ENCODE peak calls at places on chromosomes 11 and 22, in four cellular contexts. One of them, this sample, is unnamed.

GRCh38 chr11:490186-490929 is 16.7 kb downstream of the RNH1 start:
- DNase-seq in HepG2: no peak
- DNase-seq in GM12878: no peak
- DNase-seq in K562: no peak
- DNase-seq in this sample: no peak

GRCh38 chr11:10414659-10415058 is 40.4 kb upstream of the AMPD3 start:
- DNase-seq in HepG2: no peak
- DNase-seq in K562: no peak
- DNase-seq in GM12878: no peak
- DNase-seq in this sample: no peak

GRCh38 chr22:41966607-41967240 is 2.5 kb upstream of the SEPTIN3 start:
- DNase-seq in GM12878: peak; percentile 54
- DNase-seq in K562: peak; percentile 31
- DNase-seq in HepG2: peak; percentile 52
- DNase-seq in this sample: peak; percentile 78

GRCh38 chr22:44185237-44186120 is 4.8 kb downstream of the PARVG start:
- DNase-seq in GM12878: no peak
- DNase-seq in K562: no peak
- DNase-seq in HepG2: no peak
- DNase-seq in this sample: no peak

GRCh38 chr11:44988981-44989635 is 38.4 kb upstream of the TP53I11 start:
- DNase-seq in K562: no peak
- DNase-seq in GM12878: no peak
- DNase-seq in HepG2: no peak
- DNase-seq in this sample: no peak

GRCh38 chr11:117942255-117942654 is 13.1 kb upstream of the TMPRSS13 start:
- DNase-seq in HepG2: no peak
- DNase-seq in K562: no peak
- DNase-seq in GM12878: no peak
- DNase-seq in this sample: no peak

GRCh38 chr11:122984186-122985011 is 2.8 kb upstream of the BSX start:
- DNase-seq in GM12878: no peak
- DNase-seq in HepG2: no peak
- DNase-seq in K562: no peak
- DNase-seq in this sample: no peak

GRCh38 chr22:23353696-23354095 is 173.4 kb downstream of the BCR start:
- DNase-seq in HepG2: no peak
- DNase-seq in K562: no peak
- DNase-seq in GM12878: no peak
- DNase-seq in this sample: no peak

GRCh38 chr22:26893034-26893710 is 235.8 kb downstream of the MIAT start:
- DNase-seq in HepG2: no peak
- DNase-seq in GM12878: no peak
- DNase-seq in K562: no peak
- DNase-seq in this sample: no peak

GRCh38 chr11:117690484-117691205 is 106.4 kb downstream of the DSCAML1 start:
- DNase-seq in GM12878: peak; percentile 27
- DNase-seq in HepG2: no peak
- DNase-seq in K562: no peak
- DNase-seq in this sample: no peak

GRCh38 chr11:11972148-11972547 is 36.3 kb downstream of the DKK3 start:
- DNase-seq in HepG2: no peak
- DNase-seq in GM12878: no peak
- DNase-seq in K562: no peak
- DNase-seq in this sample: no peak

GRCh38 chr11:128714881-128715280 is 21.0 kb downstream of the FLI1 start:
- DNase-seq in HepG2: no peak
- DNase-seq in GM12878: no peak
- DNase-seq in K562: no peak
- DNase-seq in this sample: no peak

GRCh38 chr11:3994030-3994640 is 100.5 kb upstream of the RRM1 start:
- DNase-seq in HepG2: peak; percentile 9
- DNase-seq in GM12878: no peak
- DNase-seq in K562: peak; percentile 27
- DNase-seq in this sample: no peak

GRCh38 chr11:82038151-82038550 is 695.5 kb downstream of the FAM181B start:
- DNase-seq in GM12878: no peak
- DNase-seq in HepG2: no peak
- DNase-seq in K562: no peak
- DNase-seq in this sample: no peak

GRCh38 chr22:39574779-39575551 is 4.4 kb downstream of the CACNA1I start:
- DNase-seq in HepG2: peak; percentile 28
- DNase-seq in GM12878: no peak
- DNase-seq in K562: peak; percentile 68
- DNase-seq in this sample: peak; percentile 78

GRCh38 chr22:36606114-36606513 is 77.1 kb upstream of the EIF3D start:
- DNase-seq in GM12878: no peak
- DNase-seq in K562: no peak
- DNase-seq in HepG2: no peak
- DNase-seq in this sample: no peak

GRCh38 chr22:28316014-28316413 is 363.6 kb downstream of the TTC28 start:
- DNase-seq in K562: peak; percentile 3
- DNase-seq in HepG2: peak; percentile 21
- DNase-seq in GM12878: no peak
- DNase-seq in this sample: no peak

GRCh38 chr22:22554324-22555284 is 4.5 kb downstream of the PRAME start:
- DNase-seq in GM12878: no peak
- DNase-seq in HepG2: no peak
- DNase-seq in K562: peak; percentile 57
- DNase-seq in this sample: no peak

GRCh38 chr11:87219266-87219665 is 181.5 kb downstream of the TMEM135 start:
- DNase-seq in K562: no peak
- DNase-seq in HepG2: no peak
- DNase-seq in GM12878: peak; percentile 28
- DNase-seq in this sample: no peak

GRCh38 chr11:110497204-110497987 is 67.6 kb downstream of the FDX1 start:
- DNase-seq in K562: no peak
- DNase-seq in GM12878: no peak
- DNase-seq in HepG2: no peak
- DNase-seq in this sample: no peak

GRCh38 chr11:61543606-61544306 is 35.2 kb downstream of the LRRC10B start:
- DNase-seq in K562: no peak
- DNase-seq in GM12878: no peak
- DNase-seq in HepG2: peak; percentile 30
- DNase-seq in this sample: peak; percentile 44

GRCh38 chr11:45392621-45393183 is 106.6 kb upstream of the SYT13 start:
- DNase-seq in HepG2: no peak
- DNase-seq in GM12878: no peak
- DNase-seq in K562: no peak
- DNase-seq in this sample: no peak

GRCh38 chr22:22403771-22404170 is 104.8 kb downstream of the ZNF280B start:
- DNase-seq in GM12878: no peak
- DNase-seq in K562: peak; percentile 63
- DNase-seq in HepG2: peak; percentile 25
- DNase-seq in this sample: no peak

GRCh38 chr11:5973530-5973929 is 5.2 kb upstream of the OR56A5 start:
- DNase-seq in GM12878: no peak
- DNase-seq in HepG2: no peak
- DNase-seq in K562: no peak
- DNase-seq in this sample: no peak

GRCh38 chr11:114162719-114163123 is 103.2 kb downstream of the ZBTB16 start:
- DNase-seq in HepG2: no peak
- DNase-seq in GM12878: no peak
- DNase-seq in K562: no peak
- DNase-seq in this sample: peak; percentile 35

GRCh38 chr11:85029964-85030363 is 597.2 kb downstream of the DLG2 start:
- DNase-seq in GM12878: no peak
- DNase-seq in HepG2: peak; percentile 1
- DNase-seq in K562: no peak
- DNase-seq in this sample: no peak

GRCh38 chr11:504994-505344 is 2.1 kb downstream of the RNH1 start:
- DNase-seq in K562: no peak
- DNase-seq in GM12878: no peak
- DNase-seq in HepG2: no peak
- DNase-seq in this sample: no peak

GRCh38 chr22:17807571-17808410 is 33.5 kb upstream of the BID start:
- DNase-seq in HepG2: no peak
- DNase-seq in GM12878: no peak
- DNase-seq in K562: no peak
- DNase-seq in this sample: no peak

GRCh38 chr11:128182844-128183243 is 404.5 kb downstream of the ETS1 start:
- DNase-seq in HepG2: no peak
- DNase-seq in K562: no peak
- DNase-seq in GM12878: no peak
- DNase-seq in this sample: no peak

GRCh38 chr11:129577986-129578385 is 202.3 kb downstream of the BARX2 start:
- DNase-seq in HepG2: no peak
- DNase-seq in GM12878: no peak
- DNase-seq in K562: no peak
- DNase-seq in this sample: no peak

GRCh38 chr11:44145011-44145777 is 49.7 kb downstream of the EXT2 start:
- DNase-seq in K562: no peak
- DNase-seq in GM12878: no peak
- DNase-seq in HepG2: no peak
- DNase-seq in this sample: no peak

GRCh38 chr11:126332221-126332711 is 23.2 kb upstream of the ST3GAL4 start:
- DNase-seq in K562: no peak
- DNase-seq in HepG2: no peak
- DNase-seq in GM12878: no peak
- DNase-seq in this sample: no peak

GRCh38 chr11:126927628-126928027 is 72.9 kb downstream of the KIRREL3 start:
- DNase-seq in GM12878: no peak
- DNase-seq in K562: no peak
- DNase-seq in HepG2: no peak
- DNase-seq in this sample: no peak

GRCh38 chr22:36026741-36027140 is 1.9 kb downstream of the RBFOX2 start:
- DNase-seq in GM12878: no peak
- DNase-seq in HepG2: no peak
- DNase-seq in K562: no peak
- DNase-seq in this sample: no peak

DNA sequence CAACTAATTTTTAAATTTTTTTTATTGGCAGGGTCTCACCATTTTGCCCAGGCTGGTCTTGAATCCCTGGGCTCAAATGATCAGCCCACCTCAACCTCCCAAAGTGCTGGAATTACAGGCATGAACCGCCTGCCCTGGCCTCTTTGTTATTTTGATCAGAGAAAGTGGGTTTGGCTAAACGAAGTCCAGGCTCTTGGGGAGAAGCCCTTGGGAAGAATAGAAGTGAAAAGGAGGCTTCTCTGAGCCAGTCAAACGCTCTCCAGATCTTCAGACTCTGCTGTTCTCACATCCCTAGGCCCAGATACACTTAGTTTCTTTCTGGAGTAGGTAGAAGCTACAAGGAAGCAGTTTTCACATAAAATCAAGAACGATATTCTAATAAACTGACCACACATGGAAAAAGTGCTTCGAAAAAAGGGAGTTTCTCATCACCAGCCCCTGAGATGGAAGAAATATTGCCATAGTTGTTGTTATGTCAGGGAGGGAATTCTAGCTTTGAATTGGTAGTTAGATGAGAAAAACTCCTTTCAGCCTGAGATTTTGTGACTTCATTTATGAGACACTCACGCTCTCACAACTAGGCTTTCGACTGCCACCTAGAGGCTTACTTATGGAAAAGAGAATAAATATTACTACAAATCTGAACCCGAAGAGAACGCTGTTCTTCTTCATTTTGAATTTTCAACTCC is 41.7 kb upstream of the AQP11 start:
- DNase-seq in K562: peak; percentile 30
- DNase-seq in HepG2: peak; percentile 56
- DNase-seq in GM12878: peak; percentile 38
- DNase-seq in this sample: peak; percentile 74
- TF ChIP-seq ESRRA in K562: no peak
- TF ChIP-seq ESRRA in HepG2: no peak
- TF ChIP-seq ESRRA in GM12878: no peak
- TF ChIP-seq ESRRA in this sample: no peak

GRCh38 chr11:60370811-60371297 is 7.5 kb upstream of the MS4A7 start:
- DNase-seq in K562: no peak
- DNase-seq in GM12878: no peak
- DNase-seq in HepG2: peak; percentile 27
- DNase-seq in this sample: no peak
- TF ChIP-seq POLR2AphosphoS2 in K562: no peak
- TF ChIP-seq POLR2AphosphoS2 in GM12878: no peak
- TF ChIP-seq POLR2AphosphoS2 in HepG2: no peak
- TF ChIP-seq POLR2AphosphoS2 in this sample: no peak

GRCh38 chr11:107848345-107848744 is 10.2 kb downstream of the SLC35F2 start:
- DNase-seq in HepG2: no peak
- DNase-seq in GM12878: no peak
- DNase-seq in K562: no peak
- DNase-seq in this sample: no peak

GRCh38 chr11:107840120-107840479 is 18.5 kb downstream of the SLC35F2 start:
- DNase-seq in HepG2: no peak
- DNase-seq in K562: no peak
- DNase-seq in GM12878: no peak
- DNase-seq in this sample: no peak

GRCh38 chr11:107849791-107850190 is 8.8 kb downstream of the SLC35F2 start:
- DNase-seq in K562: no peak
- DNase-seq in HepG2: no peak
- DNase-seq in GM12878: no peak
- DNase-seq in this sample: no peak

DNA sequence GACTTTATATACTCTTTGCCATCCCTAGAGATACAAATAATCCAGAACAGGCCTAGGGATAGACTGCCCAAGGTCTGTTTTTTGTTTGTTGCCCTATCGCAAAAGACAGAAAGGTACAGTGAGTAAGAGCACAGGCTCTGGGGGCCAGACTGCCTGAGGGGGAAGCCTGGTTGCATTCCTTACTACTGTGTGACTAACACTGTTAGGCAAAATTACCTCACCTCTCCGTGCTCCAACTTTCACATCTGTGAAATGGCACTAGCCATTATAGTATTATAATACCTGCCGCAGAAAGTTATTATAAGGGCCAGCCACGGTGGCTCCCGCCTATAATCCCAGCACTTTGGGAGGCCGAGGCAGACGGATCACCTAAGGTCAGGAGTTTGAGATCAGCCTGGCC is 14.5 kb downstream of the SLC35F2 start:
- DNase-seq in K562: no peak
- DNase-seq in GM12878: no peak
- DNase-seq in HepG2: no peak
- DNase-seq in this sample: peak; percentile 33
- TF ChIP-seq ESRRA in K562: no peak
- TF ChIP-seq ESRRA in GM12878: no peak
- TF ChIP-seq ESRRA in HepG2: no peak
- TF ChIP-seq ESRRA in this sample: no peak

GRCh38 chr11:2314525-2315394 is 12.9 kb downstream of the TSPAN32 start:
- DNase-seq in GM12878: no peak
- DNase-seq in K562: peak; percentile 46
- DNase-seq in HepG2: no peak
- DNase-seq in this sample: no peak
- TF ChIP-seq POLR2AphosphoS2 in GM12878: no peak
- TF ChIP-seq POLR2AphosphoS2 in K562: no peak
- TF ChIP-seq POLR2AphosphoS2 in HepG2: no peak
- TF ChIP-seq POLR2AphosphoS2 in this sample: no peak

GRCh38 chr11:75350743-75351540 is 519 bp downstream of the ARRB1 start:
- DNase-seq in GM12878: no peak
- DNase-seq in HepG2: no peak
- DNase-seq in K562: peak; percentile 61
- DNase-seq in this sample: no peak
- TF ChIP-seq ESRRA in GM12878: no peak
- TF ChIP-seq ESRRA in HepG2: no peak
- TF ChIP-seq ESRRA in K562: no peak
- TF ChIP-seq ESRRA in this sample: no peak

GRCh38 chr11:102564110-102564509 is 33.6 kb upstream of the MMP7 start:
- DNase-seq in HepG2: peak; percentile 27
- DNase-seq in K562: no peak
- DNase-seq in GM12878: no peak
- DNase-seq in this sample: peak; percentile 64
- TF ChIP-seq POLR2AphosphoS2 in HepG2: no peak
- TF ChIP-seq POLR2AphosphoS2 in K562: no peak
- TF ChIP-seq POLR2AphosphoS2 in GM12878: no peak
- TF ChIP-seq POLR2AphosphoS2 in this sample: no peak

GRCh38 chr11:19817870-19818269 is 105.2 kb downstream of the NAV2 start:
- DNase-seq in K562: no peak
- DNase-seq in GM12878: no peak
- DNase-seq in HepG2: no peak
- DNase-seq in this sample: no peak
- TF ChIP-seq ESRRA in K562: no peak
- TF ChIP-seq ESRRA in GM12878: no peak
- TF ChIP-seq ESRRA in HepG2: no peak
- TF ChIP-seq ESRRA in this sample: no peak

This sample was measured in A549.